ENCODE peak calls at places on chromosomes 11 and 22, in seven cellular contexts. P is neural progenitor cell, A is IMR-90, W is HCT116, V is mammary epithelial cell, Q is K562, N is neuronal stem cell. M is an unnamed sample.

GRCh38 chr22:26097840-26098239 is 71.4 kb upstream of the SEZ6L start:
- DNase-seq in P (no peak), A (no peak), N (no peak), Q (no peak), W (no peak), V (no peak), M (no peak)

GRCh38 chr11:21707116-21707769 is 485.6 kb upstream of the ANO5 start:
- DNase-seq in W (no peak), V (no peak), Q (no peak), N (no peak), A (no peak), P (no peak), M (no peak)

GRCh38 chr22:23762866-23763578 is at the start of gene C22orf15:
- DNase-seq in W (no peak), Q (no peak), N (no peak), A (peak), P (peak), V (no peak), M (peak)

GRCh38 chr22:17441326-17441725 is 72.1 kb downstream of the CECR2 start:
- DNase-seq in N (no peak), V (no peak), Q (no peak), A (no peak), W (no peak), P (no peak), M (no peak)

GRCh38 chr22:21760640-21761039 is 25.0 kb upstream of the YPEL1 start:
- DNase-seq in V (peak), Q (peak), A (peak), N (no peak), P (no peak), W (no peak), M (peak)

GRCh38 chr11:71461696-71462095 is 8.7 kb downstream of the NADSYN1 start:
- DNase-seq in N (no peak), P (no peak), V (no peak), W (no peak), A (no peak), Q (no peak), M (no peak)

GRCh38 chr22:19772673-19773469 is 12.3 kb downstream of the TBX1 start:
- DNase-seq in Q (peak), N (no peak), A (no peak), V (no peak), P (no peak), W (no peak), M (no peak)

GRCh38 chr11:4610258-4610935 is 2.4 kb upstream of the TRIM68 start:
- DNase-seq in P (no peak), V (no peak), N (no peak), Q (no peak), W (no peak), A (peak), M (peak)

GRCh38 chr11:64319421-64319761 is 1.5 kb downstream of the PRDX5 start:
- DNase-seq in A (no peak), Q (no peak), W (no peak), N (no peak), V (no peak), P (no peak), M (peak)

GRCh38 chr11:2472428-2473186 is 27.8 kb downstream of the KCNQ1 start:
- DNase-seq in W (no peak), A (no peak), Q (no peak), P (no peak), V (no peak), N (no peak), M (no peak)

GRCh38 chr11:95435628-95436353 is 204.8 kb upstream of the SESN3 start:
- DNase-seq in N (no peak), P (no peak), Q (no peak), V (no peak), W (no peak), A (no peak), M (no peak)
- H3K9ac ChIP-seq in N (no peak), P (no peak), Q (no peak), V (no peak), W (no peak), A (no peak), M (no peak)

GRCh38 chr11:59224419-59224928 is 11.7 kb upstream of the MPEG1 start:
- DNase-seq in A (no peak), P (no peak), W (no peak), N (no peak), Q (no peak), V (no peak), M (peak)
- H3K9ac ChIP-seq in A (no peak), P (no peak), W (no peak), N (no peak), Q (no peak), V (no peak), M (no peak)

GRCh38 chr22:29074276-29074625 is 1.4 kb downstream of the KREMEN1 start:
- DNase-seq in N (no peak), V (no peak), Q (no peak), W (no peak), A (no peak), P (no peak), M (peak)
- H3K9ac ChIP-seq in N (no peak), V (no peak), Q (no peak), W (peak), A (no peak), P (no peak), M (no peak)

DNA sequence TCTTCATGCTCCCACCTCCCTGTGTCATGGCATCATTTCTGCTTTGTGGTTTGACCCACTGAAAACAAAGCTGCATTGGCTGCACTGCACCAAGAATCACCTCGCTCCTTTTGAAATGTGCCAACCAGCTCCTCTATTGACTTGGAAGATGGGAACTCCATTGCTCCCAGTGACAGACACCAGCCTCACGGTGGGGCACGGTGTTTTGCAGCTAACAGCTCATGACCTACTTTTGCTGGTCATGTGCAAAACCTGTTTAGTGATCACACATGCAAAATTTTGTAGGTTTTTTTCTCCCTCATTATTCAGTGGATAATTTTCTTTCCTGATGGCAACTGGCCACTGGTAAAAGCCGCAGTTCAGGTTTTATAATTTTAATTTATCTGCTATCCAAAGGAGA is 36.8 kb downstream of the ARFGAP2 start:
- DNase-seq in W (no peak), P (no peak), Q (no peak), A (no peak), N (no peak), V (no peak), M (no peak)
- H3K9ac ChIP-seq in W (no peak), P (no peak), Q (no peak), A (no peak), N (no peak), V (no peak), M (no peak)

GRCh38 chr11:67351275-67352005 is 1.9 kb downstream of the POLD4 start:
- DNase-seq in Q (peak), A (peak), W (peak), P (peak), N (no peak), V (peak), M (peak)
- H3K9ac ChIP-seq in Q (no peak), A (peak), W (peak), P (no peak), N (no peak), V (no peak), M (peak)

DNA sequence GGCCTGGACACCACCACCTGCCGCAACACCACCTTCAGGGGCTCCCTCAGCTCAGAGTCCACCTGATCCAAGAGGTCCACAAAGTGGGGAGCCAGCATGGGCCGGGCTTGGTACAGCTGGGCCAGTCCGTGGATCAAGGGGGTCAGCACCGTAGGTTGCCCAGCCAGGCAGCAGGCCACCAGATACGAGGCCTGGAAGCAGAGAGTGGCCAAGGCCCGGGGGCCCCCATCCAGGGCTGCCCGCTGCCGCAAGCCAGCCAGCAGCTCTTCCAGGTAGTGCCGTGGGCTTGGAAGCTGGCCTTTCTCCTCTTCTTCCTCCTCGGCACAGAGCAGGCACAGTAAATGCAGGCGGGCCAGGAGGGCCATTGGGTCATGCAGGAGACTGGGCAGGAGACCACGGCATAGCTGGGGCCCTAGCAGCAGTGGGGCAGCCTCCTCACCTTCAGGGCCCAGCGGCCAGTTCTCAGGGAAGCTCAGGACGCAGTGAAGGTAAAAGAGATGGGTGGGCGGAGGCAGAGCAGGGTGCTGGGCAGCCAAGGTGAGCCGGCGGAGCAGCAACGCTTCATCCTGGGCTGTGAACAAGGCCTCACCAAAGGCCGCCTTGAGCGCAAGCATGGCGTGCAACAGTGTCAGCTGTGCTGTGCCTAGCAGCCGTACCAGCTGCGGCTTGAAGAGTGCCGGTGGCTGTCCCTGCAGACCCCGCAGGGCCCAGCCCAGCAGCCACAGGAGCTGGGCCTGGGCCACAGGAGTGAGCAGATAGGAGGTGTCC is 1.7 kb downstream of the AP5B1 start:
- DNase-seq in V (no peak), W (no peak), P (no peak), N (no peak), A (no peak), Q (no peak), M (no peak)
- H3K9ac ChIP-seq in V (no peak), W (peak), P (no peak), N (peak), A (no peak), Q (peak), M (peak)

GRCh38 chr22:38220163-38220562 is 18.4 kb downstream of the MAFF start:
- DNase-seq in Q (no peak), A (no peak), V (no peak), N (no peak), W (no peak), P (no peak), M (peak)

GRCh38 chr22:38220653-38221386 is 19.0 kb downstream of the MAFF start:
- DNase-seq in A (no peak), W (no peak), Q (no peak), P (no peak), N (no peak), V (no peak), M (no peak)

GRCh38 chr22:38219644-38220043 is 17.9 kb downstream of the MAFF start:
- DNase-seq in W (no peak), A (no peak), Q (no peak), N (no peak), V (no peak), P (no peak), M (no peak)

GRCh38 chr22:38221407-38221806 is 19.6 kb downstream of the MAFF start:
- DNase-seq in V (no peak), N (no peak), Q (no peak), A (no peak), W (no peak), P (no peak), M (no peak)

GRCh38 chr22:38218661-38219331 is 17.0 kb downstream of the MAFF start:
- DNase-seq in W (peak), N (no peak), Q (no peak), V (peak), A (peak), P (peak), M (peak)
- H3K9ac ChIP-seq in W (peak), N (no peak), Q (no peak), V (peak), A (no peak), P (no peak), M (peak)